ENCODE peak calls at places on chromosomes 5 and 9, in four cellular contexts. One of them, this sample, is unnamed.
A peak's percentile ranks its signal among the peaks of the same experiment; 100 is the strongest.

GRCh38 chr5:169054506-169054905 is 246.4 kb downstream of the SLIT3 start:
- DNase-seq in AG04450: no peak
- DNase-seq in GM23338: no peak
- DNase-seq in AG04449: no peak
- DNase-seq in this sample: no peak

GRCh38 chr9:131204285-131204684 is 72.0 kb downstream of the FAM78A start:
- DNase-seq in AG04450: no peak
- DNase-seq in AG04449: no peak
- DNase-seq in GM23338: peak; percentile 72
- DNase-seq in this sample: no peak

GRCh38 chr9:114258866-114259799 is 63.8 kb upstream of the ORM1 start:
- DNase-seq in AG04449: no peak
- DNase-seq in AG04450: no peak
- DNase-seq in GM23338: no peak
- DNase-seq in this sample: no peak

GRCh38 chr5:104793031-104793430 is 1230.4 kb upstream of the NUDT12 start:
- DNase-seq in GM23338: no peak
- DNase-seq in AG04450: no peak
- DNase-seq in AG04449: no peak
- DNase-seq in this sample: no peak

GRCh38 chr9:76619645-76620044 is 144.6 kb upstream of the PCA3 start:
- DNase-seq in AG04449: no peak
- DNase-seq in GM23338: no peak
- DNase-seq in AG04450: no peak
- DNase-seq in this sample: no peak

GRCh38 chr5:13932561-13932960 is 11.9 kb downstream of the DNAH5 start:
- DNase-seq in AG04450: no peak
- DNase-seq in GM23338: no peak
- DNase-seq in AG04449: no peak
- DNase-seq in this sample: no peak

GRCh38 chr5:50623666-50624065 is 42.8 kb upstream of the PARP8 start:
- DNase-seq in GM23338: peak; percentile 32
- DNase-seq in AG04450: no peak
- DNase-seq in AG04449: no peak
- DNase-seq in this sample: peak; percentile 32

GRCh38 chr9:26975728-26976707 is 19.8 kb downstream of the IFT74 start:
- DNase-seq in GM23338: peak; percentile 88
- DNase-seq in AG04450: no peak
- DNase-seq in AG04449: no peak
- DNase-seq in this sample: no peak

GRCh38 chr5:155700333-155700732 is 626.6 kb upstream of the SGCD start:
- DNase-seq in AG04450: no peak
- DNase-seq in GM23338: peak; percentile 61
- DNase-seq in AG04449: no peak
- DNase-seq in this sample: no peak

GRCh38 chr5:68251804-68252648 is 36.5 kb downstream of the PIK3R1 start:
- DNase-seq in AG04449: no peak
- DNase-seq in GM23338: no peak
- DNase-seq in AG04450: peak; percentile 13
- DNase-seq in this sample: no peak

GRCh38 chr9:138046641-138047301 is 169.2 kb downstream of the CACNA1B start:
- DNase-seq in AG04449: no peak
- DNase-seq in GM23338: no peak
- DNase-seq in AG04450: no peak
- DNase-seq in this sample: no peak

GRCh38 chr5:137320056-137321045 is 178.8 kb downstream of the SPOCK1 start:
- DNase-seq in GM23338: peak; percentile 80
- DNase-seq in AG04450: peak; percentile 8
- DNase-seq in AG04449: no peak
- DNase-seq in this sample: no peak

GRCh38 chr5:54993318-54993717 is 7.9 kb upstream of the ESM1 start:
- DNase-seq in GM23338: peak; percentile 44
- DNase-seq in AG04450: no peak
- DNase-seq in AG04449: no peak
- DNase-seq in this sample: no peak

GRCh38 chr5:173020643-173021042 is 35.5 kb upstream of the CREBRF start:
- DNase-seq in AG04450: no peak
- DNase-seq in AG04449: no peak
- DNase-seq in GM23338: no peak
- DNase-seq in this sample: no peak

GRCh38 chr9:95511232-95511951 is 5.4 kb downstream of the PTCH1 start:
- DNase-seq in AG04449: no peak
- DNase-seq in GM23338: peak; percentile 90
- DNase-seq in AG04450: no peak
- DNase-seq in this sample: no peak

GRCh38 chr5:149271717-149272558 is at the start of gene AFAP1L1:
- DNase-seq in GM23338: peak; percentile 74
- DNase-seq in AG04450: no peak
- DNase-seq in AG04449: no peak
- DNase-seq in this sample: no peak

GRCh38 chr9:134637696-134638502 is 3.7 kb upstream of the COL5A1 start:
- DNase-seq in AG04450: no peak
- DNase-seq in GM23338: no peak
- DNase-seq in AG04449: no peak
- DNase-seq in this sample: no peak

GRCh38 chr9:97758334-97758916 is 61.3 kb upstream of the XPA start:
- DNase-seq in AG04450: no peak
- DNase-seq in AG04449: no peak
- DNase-seq in GM23338: no peak
- DNase-seq in this sample: no peak

GRCh38 chr5:157860898-157861894 is 2.3 kb upstream of the CLINT1 start:
- DNase-seq in AG04449: no peak
- DNase-seq in GM23338: no peak
- DNase-seq in AG04450: no peak
- DNase-seq in this sample: no peak

GRCh38 chr5:173765030-173765644 is 123.0 kb upstream of the CPEB4 start:
- DNase-seq in AG04450: no peak
- DNase-seq in GM23338: no peak
- DNase-seq in AG04449: no peak
- DNase-seq in this sample: peak; percentile 80

GRCh38 chr5:9733456-9733855 is 103.3 kb upstream of the TAS2R1 start:
- DNase-seq in AG04449: peak; percentile 40
- DNase-seq in GM23338: no peak
- DNase-seq in AG04450: no peak
- DNase-seq in this sample: no peak

GRCh38 chr9:128550770-128551651 is 1.4 kb upstream of the SPTAN1 start:
- DNase-seq in GM23338: peak; percentile 49
- DNase-seq in AG04450: no peak
- DNase-seq in AG04449: no peak
- DNase-seq in this sample: no peak

GRCh38 chr9:27090231-27090630 is 18.8 kb upstream of the TEK start:
- DNase-seq in GM23338: no peak
- DNase-seq in AG04450: no peak
- DNase-seq in AG04449: no peak
- DNase-seq in this sample: no peak

GRCh38 chr5:151630088-151630487 is 39.0 kb upstream of the FAT2 start:
- DNase-seq in AG04449: no peak
- DNase-seq in AG04450: no peak
- DNase-seq in GM23338: no peak
- DNase-seq in this sample: no peak

GRCh38 chr9:7320139-7320538 is 479.4 kb downstream of the DMAC1 start:
- DNase-seq in AG04449: peak; percentile 62
- DNase-seq in AG04450: peak; percentile 91
- DNase-seq in GM23338: no peak
- DNase-seq in this sample: peak; percentile 78

GRCh38 chr5:139065296-139065695 is 132.9 kb downstream of the SIL1 start:
- DNase-seq in AG04449: no peak
- DNase-seq in AG04450: no peak
- DNase-seq in GM23338: no peak
- DNase-seq in this sample: peak; percentile 30

GRCh38 chr9:80376180-80376579 is 804.4 kb downstream of the TLE4 start:
- DNase-seq in GM23338: no peak
- DNase-seq in AG04450: no peak
- DNase-seq in AG04449: no peak
- DNase-seq in this sample: no peak

GRCh38 chr5:146446861-146447733 is at the start of gene TCERG1:
- DNase-seq in GM23338: peak; percentile 100
- DNase-seq in AG04449: peak; percentile 100
- DNase-seq in AG04450: peak; percentile 100
- DNase-seq in this sample: peak; percentile 98

GRCh38 chr5:146451411-146451810 is 4.3 kb downstream of the TCERG1 start:
- DNase-seq in GM23338: peak; percentile 44
- DNase-seq in AG04450: no peak
- DNase-seq in AG04449: no peak
- DNase-seq in this sample: no peak

GRCh38 chr5:146447734-146448380 is 724 bp downstream of the TCERG1 start:
- DNase-seq in AG04450: no peak
- DNase-seq in GM23338: peak; percentile 25
- DNase-seq in AG04449: no peak
- DNase-seq in this sample: no peak

DNA sequence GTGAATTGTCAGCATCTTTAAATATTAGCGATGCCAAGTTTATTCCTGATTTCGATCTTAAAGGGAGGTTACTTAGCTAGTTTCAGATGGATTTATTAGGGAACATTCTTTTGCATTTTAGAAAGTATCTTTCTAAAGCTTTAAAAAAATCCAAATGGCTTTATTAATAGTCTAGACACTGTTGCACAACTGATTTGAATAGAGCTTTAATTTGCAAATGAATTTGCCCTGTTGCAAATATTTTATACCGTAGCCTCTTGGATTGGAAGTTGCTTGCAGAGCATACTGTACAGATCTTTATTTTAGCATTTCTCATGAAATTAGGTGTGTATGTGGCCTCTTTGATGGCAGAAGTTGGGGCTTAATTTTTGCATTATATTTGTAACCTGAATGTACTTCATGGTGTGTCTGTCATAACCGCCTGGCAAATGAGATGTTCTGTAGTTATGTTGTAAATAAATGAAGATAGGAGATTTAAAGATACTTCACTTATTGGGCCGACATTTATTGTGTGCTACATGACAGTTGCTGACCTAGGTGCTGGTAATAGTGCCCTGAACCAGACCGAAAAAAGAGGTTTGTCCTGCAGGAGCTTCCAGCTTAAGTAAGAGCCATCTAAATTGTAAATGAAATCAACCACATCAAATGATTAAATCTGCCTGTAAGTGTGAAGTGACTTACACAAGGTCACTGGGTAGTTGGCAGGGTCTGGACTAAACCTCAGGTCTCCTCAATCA is 1.8 kb downstream of the TCERG1 start:
- DNase-seq in AG04450: no peak
- DNase-seq in AG04449: no peak
- DNase-seq in GM23338: peak; percentile 11
- DNase-seq in this sample: no peak
- H3K4me3 ChIP-seq in AG04450: peak overlapping the region; percentile 93
- H3K4me3 ChIP-seq in AG04449: no peak overlapping the region
- H3K4me3 ChIP-seq in GM23338: peak overlapping the region; percentile 99
- H3K4me3 ChIP-seq in this sample: peak overlapping the region; percentile 96

GRCh38 chr5:76082790-76083554 is at the start of gene SV2C:
- DNase-seq in GM23338: peak; percentile 50
- DNase-seq in AG04449: no peak
- DNase-seq in AG04450: no peak
- DNase-seq in this sample: no peak
- H3K4me3 ChIP-seq in GM23338: peak within 1 kb of the TSS; percentile 75
- H3K4me3 ChIP-seq in AG04449: no peak within 1 kb of the TSS
- H3K4me3 ChIP-seq in AG04450: no peak within 1 kb of the TSS
- H3K4me3 ChIP-seq in this sample: peak within 1 kb of the TSS; percentile 18

DNA sequence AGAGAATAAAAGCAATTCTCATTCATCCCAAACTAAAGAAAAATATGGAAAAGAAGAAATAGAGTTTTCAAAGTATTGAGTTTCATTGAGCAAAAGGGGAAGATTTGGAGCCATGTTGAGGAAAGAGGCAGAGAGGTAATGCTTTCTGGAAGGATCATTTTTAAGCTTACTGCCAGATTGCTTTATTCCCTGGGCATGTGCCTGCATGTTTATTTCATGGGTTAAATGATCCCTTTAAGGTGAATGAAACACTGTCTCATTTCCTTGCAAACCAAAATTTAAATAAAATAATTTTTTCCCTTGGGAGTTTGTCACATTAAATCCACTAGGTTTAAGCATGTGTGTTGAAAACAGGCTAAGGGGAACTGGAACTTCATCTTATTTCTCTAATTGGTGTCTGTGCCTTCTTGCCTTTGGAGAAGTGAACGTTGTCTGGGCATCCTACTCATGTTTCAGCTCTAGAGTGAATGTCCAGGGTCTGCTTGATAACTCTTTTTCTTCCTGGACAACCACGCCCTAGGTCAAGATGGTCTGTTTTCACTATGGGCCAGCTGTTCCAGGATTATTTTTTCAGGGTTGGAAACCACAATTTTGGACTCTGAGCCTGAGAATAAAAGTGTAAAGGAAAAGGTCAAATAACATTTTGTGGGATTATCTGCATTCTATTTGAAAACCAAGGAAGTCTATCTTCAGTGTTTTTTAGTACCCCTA is 114.1 kb upstream of the ELL2 start:
- DNase-seq in AG04450: no peak
- DNase-seq in AG04449: no peak
- DNase-seq in GM23338: no peak
- DNase-seq in this sample: no peak
- H3K4me3 ChIP-seq in AG04450: no peak overlapping the region
- H3K4me3 ChIP-seq in AG04449: no peak overlapping the region
- H3K4me3 ChIP-seq in GM23338: no peak overlapping the region
- H3K4me3 ChIP-seq in this sample: no peak overlapping the region

DNA sequence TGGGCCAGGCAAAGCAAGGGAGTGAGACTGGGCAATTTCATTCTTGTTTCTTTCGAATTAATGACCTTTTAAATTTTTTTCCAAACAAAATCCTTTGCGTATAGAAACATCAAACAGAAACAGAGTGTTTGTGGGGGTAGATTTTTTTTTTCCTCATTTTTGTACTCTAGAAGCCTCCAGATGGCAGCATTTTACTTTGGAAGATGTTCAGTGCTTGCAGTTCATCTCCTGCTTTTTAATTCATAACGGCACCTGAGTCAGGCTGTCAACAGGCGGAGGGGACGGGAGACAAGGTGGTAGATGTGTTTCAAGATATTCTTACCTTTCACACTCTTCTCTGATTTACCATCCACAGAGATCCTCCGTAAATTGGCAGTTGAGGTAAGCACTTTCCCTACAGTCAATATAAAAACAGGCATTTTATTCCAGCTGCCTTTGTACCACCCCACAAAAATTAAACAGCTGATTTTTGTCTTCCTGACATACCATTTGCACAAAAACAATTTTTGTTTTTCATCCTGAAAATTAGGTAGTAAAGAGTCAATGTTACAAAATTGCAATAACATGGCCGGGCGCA is 99.5 kb upstream of the FBXL17 start:
- DNase-seq in GM23338: peak; percentile 76
- DNase-seq in AG04450: no peak
- DNase-seq in AG04449: no peak
- DNase-seq in this sample: peak; percentile 1
- H3K4me3 ChIP-seq in GM23338: no peak overlapping the region
- H3K4me3 ChIP-seq in AG04450: no peak overlapping the region
- H3K4me3 ChIP-seq in AG04449: no peak overlapping the region
- H3K4me3 ChIP-seq in this sample: no peak overlapping the region

GRCh38 chr5:181259283-181259682 is 1.7 kb downstream of the TRIM52 start:
- DNase-seq in AG04449: no peak
- DNase-seq in GM23338: no peak
- DNase-seq in AG04450: no peak
- DNase-seq in this sample: no peak
- H3K4me3 ChIP-seq in AG04449: peak overlapping the region; percentile 97
- H3K4me3 ChIP-seq in GM23338: peak overlapping the region; percentile 99
- H3K4me3 ChIP-seq in AG04450: peak overlapping the region; percentile 92
- H3K4me3 ChIP-seq in this sample: peak overlapping the region; percentile 97

This sample was measured in epithelial cell of proximal tubule.